ENCODE peak calls at places on chromosome 15, in four cellular contexts. N is kidney epithelial cell, O is psoas muscle, D is colonic mucosa. J is an unnamed sample.

GRCh38 chr15:98899266-98900021 is 108.1 kb downstream of the PGPEP1L start:
- DNase-seq in D (no peak), O (no peak), N (no peak), J (no peak)

GRCh38 chr15:31082771-31083393 is 18.6 kb downstream of the TRPM1 start:
- DNase-seq in D (peak), O (no peak), N (no peak), J (no peak)

GRCh38 chr15:29671308-29671981 is 150.8 kb downstream of the TJP1 start:
- DNase-seq in D (no peak), N (no peak), O (no peak), J (no peak)

GRCh38 chr15:68819451-68820204 is 1.1 kb downstream of the ANP32A start:
- DNase-seq in D (peak), O (peak), N (no peak), J (no peak)

GRCh38 chr15:57506422-57506821 is 85.3 kb upstream of the MYZAP start:
- DNase-seq in O (no peak), D (peak), N (no peak), J (no peak)

GRCh38 chr15:63803106-63803886 is 30.5 kb downstream of the HERC1 start:
- DNase-seq in N (no peak), O (no peak), D (no peak), J (no peak)

GRCh38 chr15:58771621-58772235 is 626 bp downstream of the MINDY2 start:
- DNase-seq in O (peak), D (peak), N (no peak), J (no peak)

GRCh38 chr15:23467110-23467600 is 20.1 kb upstream of the GOLGA6L2 start:
- DNase-seq in N (no peak), D (no peak), O (no peak), J (no peak)

GRCh38 chr15:59140422-59141226 is 35.7 kb downstream of the CCNB2 start:
- DNase-seq in O (no peak), D (peak), N (peak), J (no peak)

GRCh38 chr15:68025860-68026424 is 28.2 kb upstream of the PIAS1 start:
- DNase-seq in D (no peak), N (no peak), O (no peak), J (no peak)

GRCh38 chr15:56242576-56243116 is 1.0 kb downstream of the RFX7 start:
- DNase-seq in O (no peak), N (no peak), D (no peak), J (no peak)

GRCh38 chr15:63475670-63476069 is 28.7 kb upstream of the USP3 start:
- DNase-seq in D (no peak), N (no peak), O (no peak), J (no peak)

GRCh38 chr15:52093539-52094502 is 18.8 kb downstream of the BCL2L10 start:
- DNase-seq in D (peak), O (peak), N (peak), J (peak)

GRCh38 chr15:41772720-41773331 is 1.5 kb upstream of the MAPKBP1 start:
- DNase-seq in N (no peak), O (no peak), D (peak), J (peak)

GRCh38 chr15:29613951-29614382 is 208.3 kb downstream of the TJP1 start:
- DNase-seq in D (no peak), O (no peak), N (no peak), J (no peak)

GRCh38 chr15:92907880-92908279 is 7.8 kb downstream of the CHD2 start:
- DNase-seq in O (no peak), D (no peak), N (peak), J (peak)
- H3K4me3 ChIP-seq in O (peak), D (no peak), N (no peak), J (peak)

GRCh38 chr15:90891346-90891949 is 7.1 kb downstream of the FES start:
- DNase-seq in D (no peak), N (no peak), O (no peak), J (no peak)

GRCh38 chr15:90892498-90893174 is 8.3 kb downstream of the FES start:
- DNase-seq in D (no peak), N (no peak), O (no peak), J (no peak)

GRCh38 chr15:90893175-90894090 is 9.1 kb downstream of the FES start:
- DNase-seq in N (no peak), D (no peak), O (no peak), J (no peak)

GRCh38 chr15:90892023-90892422 is 7.7 kb downstream of the FES start:
- DNase-seq in D (no peak), N (no peak), O (no peak), J (no peak)

DNA sequence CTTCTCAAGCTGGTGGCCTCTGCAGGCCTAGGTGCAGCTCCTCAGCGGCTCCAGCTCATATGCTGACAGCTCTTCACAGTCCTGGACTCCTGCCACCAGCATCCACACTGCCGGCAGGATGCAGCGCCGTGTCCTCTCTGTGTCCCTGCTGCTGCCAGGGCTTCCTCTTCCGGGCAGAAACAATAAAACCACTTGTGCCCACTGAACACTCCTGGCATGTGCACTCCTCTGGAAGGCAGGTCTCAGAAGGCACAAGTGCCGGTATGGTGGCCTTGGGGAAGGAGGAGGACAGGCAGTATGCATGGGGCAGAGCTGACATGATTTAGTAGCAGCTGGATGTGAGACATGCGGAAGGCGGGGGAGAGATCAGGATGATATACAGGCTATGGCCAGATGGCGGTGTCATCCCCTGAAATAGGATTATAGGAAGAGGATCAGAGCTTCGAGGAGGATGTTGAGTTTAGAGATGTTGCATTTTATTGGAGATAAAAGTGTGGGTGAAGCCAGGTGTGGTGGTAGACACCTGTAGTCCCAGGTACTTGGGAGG is 7.5 kb upstream of the MAN2A2 start:
- DNase-seq in N (no peak), D (no peak), O (no peak), J (no peak)
- TF ChIP-seq CTCF in N (no peak), D (no peak), O (no peak), J (no peak)

GRCh38 chr15:100596792-100597191 is 5.2 kb downstream of the LINS1 start:
- DNase-seq in N (no peak), O (no peak), D (peak), J (no peak)
- H3K4me3 ChIP-seq in N (no peak), O (no peak), D (no peak), J (no peak)

GRCh38 chr15:77874071-77874470 is 203.4 kb downstream of the TBC1D2B start:
- DNase-seq in O (no peak), D (no peak), N (no peak), J (no peak)

GRCh38 chr15:77867266-77868047 is 210.1 kb downstream of the TBC1D2B start:
- DNase-seq in O (peak), D (no peak), N (no peak), J (no peak)

GRCh38 chr15:77870195-77871065 is 207.1 kb downstream of the TBC1D2B start:
- DNase-seq in O (peak), D (peak), N (no peak), J (no peak)

GRCh38 chr15:77869021-77869895 is 208.3 kb downstream of the TBC1D2B start:
- DNase-seq in N (no peak), D (no peak), O (peak), J (no peak)

DNA sequence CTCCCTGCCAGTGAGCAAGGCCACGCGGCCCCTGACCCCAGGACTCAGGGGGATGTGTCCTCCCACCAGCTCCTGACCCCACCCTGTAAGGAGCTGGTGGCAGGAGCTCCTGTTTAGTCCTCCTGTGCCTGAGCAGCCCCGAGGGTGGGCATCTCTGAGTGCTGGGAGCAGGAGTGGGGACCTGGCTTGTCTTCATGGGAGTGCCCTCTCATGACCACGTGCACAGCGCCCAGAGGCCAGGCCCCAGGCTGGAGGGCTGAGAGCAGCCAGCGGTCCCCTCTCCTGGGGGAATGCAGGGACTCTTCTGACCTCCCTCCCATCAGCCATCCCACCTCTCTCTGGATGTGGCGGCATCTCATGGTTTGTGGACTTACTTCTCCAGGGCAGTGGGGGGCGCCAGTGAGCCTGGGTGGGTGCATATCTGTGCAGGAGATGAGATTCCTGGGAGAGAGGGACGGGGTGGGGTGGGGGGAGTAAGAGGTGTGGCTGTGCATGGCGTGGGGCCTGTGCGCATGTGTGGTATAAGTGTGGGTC is 205.6 kb downstream of the TBC1D2B start:
- DNase-seq in N (no peak), D (no peak), O (peak), J (no peak)
- TF ChIP-seq CTCF in N (peak), D (no peak), O (no peak), J (peak)

DNA sequence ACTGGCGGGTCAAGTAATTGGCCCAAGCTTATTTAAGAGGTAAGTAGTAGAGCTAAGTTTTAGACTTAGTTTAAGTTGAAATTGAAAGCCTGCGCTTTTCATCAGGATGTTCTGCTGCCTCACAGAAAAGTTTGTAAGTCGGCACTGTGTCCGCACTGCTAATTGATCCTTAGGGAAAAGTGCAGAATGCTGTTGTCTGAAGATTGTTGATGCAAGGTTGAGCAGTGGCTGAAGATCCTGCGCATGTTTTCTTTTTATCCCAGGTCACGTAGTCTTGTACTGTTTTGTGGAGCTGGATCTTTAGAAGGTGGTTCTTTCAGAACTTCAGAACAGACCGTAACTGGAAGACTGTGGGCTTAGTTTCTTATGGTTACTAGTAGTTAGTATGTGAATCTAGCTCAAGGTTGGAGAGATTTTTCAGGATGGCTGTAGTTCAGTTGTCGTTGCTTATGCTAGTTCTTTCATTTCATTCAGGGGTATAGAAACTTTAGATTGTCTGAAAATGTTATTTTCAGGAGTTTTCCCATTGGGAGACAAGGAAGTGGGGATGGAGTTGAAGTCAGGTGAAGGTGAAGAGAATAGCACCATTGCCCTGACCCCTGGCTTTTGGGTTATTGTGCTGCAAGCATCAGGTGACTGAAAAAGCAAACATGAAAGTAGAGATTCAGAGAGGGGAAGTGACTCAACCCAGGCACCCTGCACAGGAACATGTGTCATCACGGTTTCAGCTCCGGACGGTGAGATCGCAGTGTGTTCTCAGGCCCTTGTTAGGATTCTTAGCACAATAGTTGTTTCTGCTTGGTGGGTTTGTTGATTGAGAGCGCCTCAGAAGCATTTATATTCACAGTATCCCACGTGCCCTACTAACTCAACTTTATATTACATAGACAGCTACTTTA is 32.8 kb downstream of the AKAP13 start:
- DNase-seq in N (peak), O (peak), D (peak), J (peak)
- H3K4me3 ChIP-seq in N (no peak), O (no peak), D (no peak), J (no peak)

J was measured in AG04449.